ENCODE peak calls at places on chromosomes 1 and 21, in four cellular contexts. One of them, this sample, is unnamed. For H3F3A, the result is how much of the 10 kb centered on the place peaks cover.

GRCh38 chr1:17553970-17554369 is 14.5 kb downstream of the ARHGEF10L start:
- DNase-seq in MM.1S: no peak
- DNase-seq in GM23338: no peak
- DNase-seq in PC-9: peak
- DNase-seq in this sample: peak

GRCh38 chr1:209430821-209431259 is 152.7 kb upstream of the CAMK1G start:
- DNase-seq in MM.1S: no peak
- DNase-seq in GM23338: no peak
- DNase-seq in PC-9: no peak
- DNase-seq in this sample: no peak

GRCh38 chr1:88371396-88371795 is 312.7 kb upstream of the PKN2 start:
- DNase-seq in PC-9: peak
- DNase-seq in MM.1S: no peak
- DNase-seq in GM23338: no peak
- DNase-seq in this sample: peak

GRCh38 chr1:64631346-64632052 is 113.4 kb upstream of the RAVER2 start:
- DNase-seq in PC-9: no peak
- DNase-seq in GM23338: no peak
- DNase-seq in MM.1S: no peak
- DNase-seq in this sample: no peak

GRCh38 chr1:13543927-13544556 is 30.2 kb upstream of the LRRC38 start:
- DNase-seq in MM.1S: no peak
- DNase-seq in GM23338: peak
- DNase-seq in PC-9: no peak
- DNase-seq in this sample: peak

GRCh38 chr1:222521299-222522104 is 26.4 kb downstream of the HHIPL2 start:
- DNase-seq in PC-9: peak
- DNase-seq in MM.1S: no peak
- DNase-seq in GM23338: no peak
- DNase-seq in this sample: peak

GRCh38 chr21:45289134-45289533 is 1.4 kb upstream of the POFUT2 start:
- DNase-seq in PC-9: no peak
- DNase-seq in MM.1S: no peak
- DNase-seq in GM23338: no peak
- DNase-seq in this sample: no peak

GRCh38 chr1:162019006-162019405 is 4.7 kb downstream of the OLFML2B start:
- DNase-seq in GM23338: no peak
- DNase-seq in MM.1S: no peak
- DNase-seq in PC-9: no peak
- DNase-seq in this sample: peak

GRCh38 chr1:150005606-150006005 is 4.9 kb downstream of the OTUD7B start:
- DNase-seq in MM.1S: no peak
- DNase-seq in PC-9: no peak
- DNase-seq in GM23338: no peak
- DNase-seq in this sample: no peak

GRCh38 chr21:35652196-35652595 is 408.1 kb downstream of the SETD4 start:
- DNase-seq in PC-9: no peak
- DNase-seq in MM.1S: no peak
- DNase-seq in GM23338: no peak
- DNase-seq in this sample: no peak
- H3F3A ChIP-seq in PC-9: under half
- H3F3A ChIP-seq in MM.1S: under half
- H3F3A ChIP-seq in GM23338: under half
- H3F3A ChIP-seq in this sample: under half

DNA sequence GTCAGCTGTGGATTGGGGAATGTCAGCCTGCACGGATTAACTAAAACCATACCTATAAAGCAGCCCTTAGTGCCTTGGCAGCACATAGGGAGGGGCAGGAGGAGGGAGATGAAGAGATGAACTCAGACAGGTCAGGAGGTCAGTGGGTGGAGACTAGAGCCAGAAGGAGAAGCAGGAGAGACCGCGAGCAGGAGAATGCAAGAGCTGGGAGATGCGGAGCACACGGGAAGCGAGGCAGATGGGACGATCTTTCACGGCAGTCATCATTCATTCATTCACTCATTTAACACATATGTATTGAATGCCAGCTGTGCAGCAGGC is 41.9 kb downstream of the NEK2 start:
- DNase-seq in GM23338: no peak
- DNase-seq in MM.1S: no peak
- DNase-seq in PC-9: no peak
- DNase-seq in this sample: no peak
- H3K27ac ChIP-seq in GM23338: no peak
- H3K27ac ChIP-seq in MM.1S: no peak
- H3K27ac ChIP-seq in PC-9: no peak
- H3K27ac ChIP-seq in this sample: peak

GRCh38 chr1:1021010-1021845 is 1.3 kb downstream of the AGRN start:
- DNase-seq in MM.1S: no peak
- DNase-seq in PC-9: peak
- DNase-seq in GM23338: peak
- DNase-seq in this sample: peak
- TF ChIP-seq EZH2 in MM.1S: peak
- TF ChIP-seq EZH2 in PC-9: no peak
- TF ChIP-seq EZH2 in GM23338: no peak
- TF ChIP-seq EZH2 in this sample: no peak

DNA sequence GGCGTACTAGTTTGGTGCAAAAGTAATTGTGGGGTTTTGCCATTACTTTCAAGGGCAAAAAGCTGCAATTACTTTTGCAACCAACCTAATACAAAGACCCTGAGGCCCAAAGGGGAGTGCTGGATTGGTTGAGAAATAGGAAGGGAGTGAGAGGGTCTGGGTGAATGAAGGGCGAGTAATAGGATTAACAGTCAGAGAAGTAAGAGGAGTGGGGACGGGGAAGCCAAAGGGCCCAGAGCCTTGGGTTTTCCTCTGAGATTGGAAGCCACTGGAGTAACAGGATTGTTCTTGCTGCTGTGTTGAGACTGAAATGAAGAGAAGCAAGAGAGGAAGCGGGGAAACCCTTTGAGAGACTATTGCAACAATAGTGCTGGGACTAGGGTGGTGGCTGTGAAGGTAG is 19.0 kb upstream of the PRELP start:
- DNase-seq in PC-9: no peak
- DNase-seq in MM.1S: no peak
- DNase-seq in GM23338: no peak
- DNase-seq in this sample: no peak
- H3F3A ChIP-seq in PC-9: under half
- H3F3A ChIP-seq in MM.1S: under half
- H3F3A ChIP-seq in GM23338: under half
- H3F3A ChIP-seq in this sample: under half